ENCODE peak calls at places on chromosomes 3 and 15, in five cellular contexts. G is BJ; I is activated naive CD4-positive, alpha-beta T cell; H is epithelial cell of esophagus; A is activated CD4-positive, alpha-beta T cell treated with anti-CD3 and anti-CD28 coated beads for 48 hours. N is an unnamed sample.
A peak's percentile ranks its signal among the peaks of the same experiment; 100 is the strongest.

GRCh38 chr15:90482124-90483011 is 47.4 kb upstream of the CRTC3 start:
- DNase-seq in G (peak; percentile 18), I (no peak), H (peak; percentile 29), A (peak; percentile 54), N (peak; percentile 71)

GRCh38 chr15:69003971-69004370 is 10.5 kb upstream of the NOX5 start:
- DNase-seq in G (no peak), I (no peak), H (no peak), A (no peak), N (no peak)

GRCh38 chr3:182005683-182006082 is 294.0 kb downstream of the SOX2 start:
- DNase-seq in G (no peak), I (no peak), H (no peak), A (no peak), N (no peak)

GRCh38 chr3:52046186-52046913 is 10.0 kb downstream of the DUSP7 start:
- DNase-seq in G (peak; percentile 95), I (no peak), H (peak; percentile 100), A (no peak), N (peak; percentile 98)

GRCh38 chr15:70936326-70936725 is 43.7 kb downstream of the LRRC49 start:
- DNase-seq in G (no peak), I (no peak), H (peak; percentile 14), A (no peak), N (no peak)

GRCh38 chr3:42649006-42649405 is 4.5 kb upstream of the ZBTB47 start:
- DNase-seq in G (no peak), I (no peak), H (no peak), A (no peak), N (no peak)

GRCh38 chr3:188341501-188341900 is 187.5 kb downstream of the LPP start:
- DNase-seq in G (no peak), I (no peak), H (no peak), A (no peak), N (no peak)

GRCh38 chr3:38039101-38039898 is at the start of gene DLEC1:
- DNase-seq in G (no peak), I (no peak), H (peak; percentile 73), A (peak; percentile 87), N (no peak)

GRCh38 chr3:147554332-147554731 is 145.2 kb downstream of the ZIC1 start:
- DNase-seq in G (no peak), I (no peak), H (no peak), A (no peak), N (no peak)

GRCh38 chr3:102206506-102207145 is 228.2 kb upstream of the ZPLD1 start:
- DNase-seq in G (peak; percentile 51), I (no peak), H (peak; percentile 84), A (no peak), N (peak; percentile 32)

GRCh38 chr15:69039516-69040225 is 25.2 kb downstream of the NOX5 start:
- DNase-seq in G (no peak), I (no peak), H (no peak), A (no peak), N (no peak)

GRCh38 chr3:51311055-51311454 is 74.0 kb upstream of the MANF start:
- DNase-seq in G (no peak), I (no peak), H (peak; percentile 43), A (no peak), N (peak; percentile 50)

GRCh38 chr3:125602752-125603649 is 7.7 kb upstream of the OSBPL11 start:
- DNase-seq in G (no peak), I (no peak), H (peak; percentile 87), A (no peak), N (peak; percentile 19)

N was measured in PC-3.